ENCODE peak calls at places on chromosomes 5 and 9, in seven cellular contexts. One of them, this sample, is unnamed.

GRCh38 chr9:35728041-35728971 is 3.7 kb downstream of the TLN1 start:
- DNase-seq in fibroblast of lung: peak; percentile 91
- DNase-seq in upper lobe of right lung: peak; percentile 82
- DNase-seq in Peyer's patch: peak; percentile 86
- DNase-seq in kidney: peak; percentile 93
- DNase-seq in SJSA1: peak; percentile 82
- DNase-seq in heart right ventricle: peak; percentile 85
- DNase-seq in this sample: no peak

GRCh38 chr9:27524236-27524635 is at the start of gene IFNK:
- DNase-seq in fibroblast of lung: no peak
- DNase-seq in kidney: no peak
- DNase-seq in Peyer's patch: no peak
- DNase-seq in heart right ventricle: no peak
- DNase-seq in SJSA1: no peak
- DNase-seq in upper lobe of right lung: no peak
- DNase-seq in this sample: no peak

GRCh38 chr9:77649109-77649812 is 1.1 kb upstream of the GNA14 start:
- DNase-seq in Peyer's patch: no peak
- DNase-seq in heart right ventricle: no peak
- DNase-seq in kidney: no peak
- DNase-seq in SJSA1: no peak
- DNase-seq in fibroblast of lung: peak; percentile 26
- DNase-seq in upper lobe of right lung: no peak
- DNase-seq in this sample: no peak

GRCh38 chr5:119439140-119439625 is 13.1 kb upstream of the HSD17B4 start:
- DNase-seq in Peyer's patch: peak; percentile 71
- DNase-seq in SJSA1: no peak
- DNase-seq in fibroblast of lung: no peak
- DNase-seq in upper lobe of right lung: no peak
- DNase-seq in heart right ventricle: no peak
- DNase-seq in kidney: no peak
- DNase-seq in this sample: no peak

GRCh38 chr9:92965759-92966517 is 18.6 kb downstream of the FGD3 start:
- DNase-seq in fibroblast of lung: no peak
- DNase-seq in kidney: no peak
- DNase-seq in upper lobe of right lung: peak; percentile 61
- DNase-seq in SJSA1: no peak
- DNase-seq in heart right ventricle: no peak
- DNase-seq in Peyer's patch: peak; percentile 47
- DNase-seq in this sample: no peak

GRCh38 chr5:53170748-53171349 is 61.3 kb upstream of the MOCS2 start:
- DNase-seq in upper lobe of right lung: no peak
- DNase-seq in kidney: no peak
- DNase-seq in fibroblast of lung: peak; percentile 37
- DNase-seq in Peyer's patch: no peak
- DNase-seq in heart right ventricle: no peak
- DNase-seq in SJSA1: no peak
- DNase-seq in this sample: peak; percentile 17

GRCh38 chr5:131534995-131535394 is 100.0 kb downstream of the RAPGEF6 start:
- DNase-seq in Peyer's patch: no peak
- DNase-seq in heart right ventricle: no peak
- DNase-seq in upper lobe of right lung: no peak
- DNase-seq in kidney: no peak
- DNase-seq in fibroblast of lung: peak; percentile 23
- DNase-seq in SJSA1: no peak
- DNase-seq in this sample: peak; percentile 12

GRCh38 chr9:93255994-93256877 is 72.3 kb downstream of the WNK2 start:
- DNase-seq in SJSA1: peak; percentile 17
- DNase-seq in kidney: peak; percentile 61
- DNase-seq in heart right ventricle: no peak
- DNase-seq in fibroblast of lung: no peak
- DNase-seq in Peyer's patch: peak; percentile 26
- DNase-seq in upper lobe of right lung: peak; percentile 55
- DNase-seq in this sample: no peak

GRCh38 chr5:159497221-159497620 is 166.9 kb upstream of the IL12B start:
- DNase-seq in upper lobe of right lung: no peak
- DNase-seq in kidney: no peak
- DNase-seq in Peyer's patch: no peak
- DNase-seq in heart right ventricle: no peak
- DNase-seq in SJSA1: no peak
- DNase-seq in fibroblast of lung: no peak
- DNase-seq in this sample: no peak

GRCh38 chr5:154385236-154385512 is 60.6 kb upstream of the SAP30L start:
- DNase-seq in Peyer's patch: peak; percentile 84
- DNase-seq in fibroblast of lung: no peak
- DNase-seq in kidney: no peak
- DNase-seq in upper lobe of right lung: no peak
- DNase-seq in SJSA1: no peak
- DNase-seq in heart right ventricle: no peak
- DNase-seq in this sample: no peak

GRCh38 chr5:143056331-143056689 is 286.1 kb downstream of the ARHGAP26 start:
- DNase-seq in Peyer's patch: no peak
- DNase-seq in SJSA1: no peak
- DNase-seq in upper lobe of right lung: no peak
- DNase-seq in heart right ventricle: no peak
- DNase-seq in fibroblast of lung: peak; percentile 52
- DNase-seq in kidney: no peak
- DNase-seq in this sample: no peak

GRCh38 chr5:134533115-134533815 is 7.8 kb downstream of the JADE2 start:
- DNase-seq in Peyer's patch: peak; percentile 62
- DNase-seq in kidney: peak; percentile 87
- DNase-seq in SJSA1: no peak
- DNase-seq in heart right ventricle: no peak
- DNase-seq in fibroblast of lung: no peak
- DNase-seq in upper lobe of right lung: peak; percentile 79
- DNase-seq in this sample: no peak

DNA sequence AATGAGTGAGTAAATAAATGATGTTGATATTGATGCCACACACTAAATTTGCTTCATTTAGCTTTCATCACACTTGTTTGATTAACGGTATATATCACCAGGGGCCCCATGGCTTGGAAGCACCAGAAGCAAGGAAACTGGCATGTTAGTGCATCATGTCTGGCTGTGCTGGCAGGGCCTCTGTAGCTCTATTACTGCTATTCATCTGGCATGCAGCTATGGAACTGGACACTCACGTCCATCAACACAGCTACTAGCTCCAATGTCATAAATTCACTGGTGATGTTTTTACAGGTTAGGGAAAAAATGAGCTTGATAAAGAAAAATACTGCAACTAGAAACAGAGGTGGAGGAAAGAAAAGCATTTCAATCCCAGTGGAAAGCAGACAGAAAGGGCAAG is 343.2 kb downstream of the DEPDC1B start:
- DNase-seq in SJSA1: no peak
- DNase-seq in fibroblast of lung: no peak
- DNase-seq in heart right ventricle: no peak
- DNase-seq in kidney: no peak
- DNase-seq in upper lobe of right lung: no peak
- DNase-seq in Peyer's patch: no peak
- DNase-seq in this sample: no peak
- H3K27ac ChIP-seq in SJSA1: no peak overlapping the region
- H3K27ac ChIP-seq in fibroblast of lung: no peak overlapping the region
- H3K27ac ChIP-seq in heart right ventricle: no peak overlapping the region
- H3K27ac ChIP-seq in kidney: no peak overlapping the region
- H3K27ac ChIP-seq in upper lobe of right lung: no peak overlapping the region
- H3K27ac ChIP-seq in Peyer's patch: no peak overlapping the region
- H3K27ac ChIP-seq in this sample: no peak overlapping the region

DNA sequence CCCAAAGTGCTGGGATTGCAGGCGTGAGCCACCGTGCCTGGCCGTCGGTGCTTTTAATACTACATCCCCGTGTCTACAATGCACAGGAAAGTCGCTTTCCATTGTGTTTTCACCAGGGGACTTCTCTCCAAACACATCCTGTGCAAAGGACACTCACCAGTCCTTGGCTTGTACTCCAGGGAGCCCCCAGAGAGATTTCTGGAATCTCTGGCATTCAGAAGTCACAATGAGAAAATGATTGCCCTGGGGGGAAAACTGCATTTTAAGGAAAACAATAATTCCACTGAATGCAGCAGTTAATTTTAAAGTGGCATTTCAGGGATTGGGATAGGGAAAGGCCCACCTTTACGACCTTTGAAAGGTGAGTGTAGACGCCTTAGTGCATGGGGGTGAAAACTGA is 112.0 kb downstream of the ADAMTS16 start:
- DNase-seq in SJSA1: peak; percentile 46
- DNase-seq in fibroblast of lung: no peak
- DNase-seq in Peyer's patch: no peak
- DNase-seq in heart right ventricle: no peak
- DNase-seq in upper lobe of right lung: no peak
- DNase-seq in kidney: no peak
- DNase-seq in this sample: no peak
- H3K27ac ChIP-seq in SJSA1: no peak overlapping the region
- H3K27ac ChIP-seq in fibroblast of lung: no peak overlapping the region
- H3K27ac ChIP-seq in Peyer's patch: no peak overlapping the region
- H3K27ac ChIP-seq in heart right ventricle: no peak overlapping the region
- H3K27ac ChIP-seq in upper lobe of right lung: no peak overlapping the region
- H3K27ac ChIP-seq in kidney: no peak overlapping the region
- H3K27ac ChIP-seq in this sample: no peak overlapping the region

GRCh38 chr9:134728801-134729495 is 87.3 kb downstream of the COL5A1 start:
- DNase-seq in upper lobe of right lung: no peak
- DNase-seq in SJSA1: no peak
- DNase-seq in Peyer's patch: no peak
- DNase-seq in fibroblast of lung: no peak
- DNase-seq in kidney: peak; percentile 61
- DNase-seq in heart right ventricle: no peak
- DNase-seq in this sample: no peak

GRCh38 chr9:134726722-134727034 is 85.1 kb downstream of the COL5A1 start:
- DNase-seq in heart right ventricle: no peak
- DNase-seq in kidney: no peak
- DNase-seq in Peyer's patch: no peak
- DNase-seq in upper lobe of right lung: no peak
- DNase-seq in fibroblast of lung: no peak
- DNase-seq in SJSA1: no peak
- DNase-seq in this sample: no peak

GRCh38 chr9:134730011-134730760 is 88.6 kb downstream of the COL5A1 start:
- DNase-seq in upper lobe of right lung: no peak
- DNase-seq in heart right ventricle: peak; percentile 42
- DNase-seq in fibroblast of lung: no peak
- DNase-seq in Peyer's patch: no peak
- DNase-seq in SJSA1: no peak
- DNase-seq in kidney: no peak
- DNase-seq in this sample: no peak

GRCh38 chr9:134726026-134726721 is 84.6 kb downstream of the COL5A1 start:
- DNase-seq in kidney: peak; percentile 19
- DNase-seq in upper lobe of right lung: no peak
- DNase-seq in fibroblast of lung: no peak
- DNase-seq in Peyer's patch: no peak
- DNase-seq in heart right ventricle: no peak
- DNase-seq in SJSA1: no peak
- DNase-seq in this sample: no peak

GRCh38 chr9:134728021-134728795 is 86.6 kb downstream of the COL5A1 start:
- DNase-seq in Peyer's patch: no peak
- DNase-seq in upper lobe of right lung: no peak
- DNase-seq in fibroblast of lung: no peak
- DNase-seq in kidney: peak; percentile 53
- DNase-seq in heart right ventricle: no peak
- DNase-seq in SJSA1: no peak
- DNase-seq in this sample: no peak
- H3K27ac ChIP-seq in Peyer's patch: no peak overlapping the region
- H3K27ac ChIP-seq in upper lobe of right lung: no peak overlapping the region
- H3K27ac ChIP-seq in fibroblast of lung: no peak overlapping the region
- H3K27ac ChIP-seq in kidney: no peak overlapping the region
- H3K27ac ChIP-seq in heart right ventricle: no peak overlapping the region
- H3K27ac ChIP-seq in SJSA1: no peak overlapping the region
- H3K27ac ChIP-seq in this sample: no peak overlapping the region

DNA sequence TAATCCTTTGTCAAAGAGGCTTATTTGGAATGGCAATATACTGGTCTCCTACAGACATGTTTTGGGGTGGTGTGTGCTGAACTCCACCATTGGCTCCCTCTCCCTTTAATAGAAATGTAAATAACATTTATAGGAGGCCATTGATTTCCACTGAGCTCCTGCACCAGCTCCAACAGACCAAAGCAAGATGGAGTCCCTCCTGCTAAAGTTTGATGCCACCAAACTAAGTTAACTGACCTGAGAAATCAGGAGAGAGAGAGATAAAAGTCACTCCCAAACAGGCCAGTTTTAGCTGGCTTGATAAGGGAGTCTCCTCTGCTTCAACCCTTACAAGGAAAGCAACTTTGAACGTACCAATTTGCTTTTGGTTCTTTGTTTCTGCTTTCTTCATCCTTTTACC is 8.1 kb upstream of the SPIN1 start:
- DNase-seq in heart right ventricle: no peak
- DNase-seq in SJSA1: no peak
- DNase-seq in kidney: no peak
- DNase-seq in Peyer's patch: no peak
- DNase-seq in fibroblast of lung: no peak
- DNase-seq in upper lobe of right lung: no peak
- DNase-seq in this sample: no peak
- H3K27ac ChIP-seq in heart right ventricle: no peak overlapping the region
- H3K27ac ChIP-seq in SJSA1: no peak overlapping the region
- H3K27ac ChIP-seq in kidney: no peak overlapping the region
- H3K27ac ChIP-seq in Peyer's patch: no peak overlapping the region
- H3K27ac ChIP-seq in fibroblast of lung: no peak overlapping the region
- H3K27ac ChIP-seq in upper lobe of right lung: no peak overlapping the region
- H3K27ac ChIP-seq in this sample: no peak overlapping the region

This sample was measured in SJCRH30.